ENCODE peak calls at places on chromosomes 11 and 22, in seven cellular contexts. U is endothelial cell, Q is transverse colon, J is spleen, G is progenitor cell of endocrine pancreas, A is astrocyte, R is fibroblast of lung. D is an unnamed sample.

GRCh38 chr22:25327018-25327755 is 107.7 kb downstream of the CRYBB2 start:
- DNase-seq in U (no peak), Q (no peak), G (no peak), J (no peak), A (no peak), R (no peak), D (no peak)

GRCh38 chr11:116073854-116074837 is 569.9 kb upstream of the CADM1 start:
- DNase-seq in Q (no peak), A (peak; percentile 65), R (peak; percentile 70), G (no peak), U (no peak), J (no peak), D (no peak)

GRCh38 chr22:19422440-19423301 is 8.9 kb downstream of the HIRA start:
- DNase-seq in J (peak; percentile 59), U (no peak), R (no peak), A (no peak), G (no peak), Q (no peak), D (no peak)

GRCh38 chr11:129410561-129410960 is 34.9 kb downstream of the BARX2 start:
- DNase-seq in R (no peak), A (no peak), G (no peak), J (no peak), U (no peak), Q (no peak), D (no peak)

GRCh38 chr11:65953471-65953870 is 8.1 kb upstream of the SART1 start:
- DNase-seq in G (no peak), J (no peak), Q (no peak), A (no peak), U (no peak), R (no peak), D (no peak)

GRCh38 chr11:124398924-124399323 is at the start of gene OR8B3:
- DNase-seq in Q (no peak), R (no peak), J (no peak), U (no peak), G (no peak), A (no peak), D (no peak)

GRCh38 chr11:77771135-77771534 is 49.4 kb downstream of the RSF1 start:
- DNase-seq in J (no peak), G (no peak), A (peak; percentile 14), U (no peak), R (peak; percentile 21), Q (no peak), D (no peak)

GRCh38 chr11:105100206-105100605 is 39.4 kb downstream of the CARD18 start:
- DNase-seq in J (no peak), U (no peak), G (no peak), R (no peak), A (no peak), Q (no peak), D (no peak)

GRCh38 chr11:17979770-17980371 is 33.0 kb downstream of the SERGEF start:
- DNase-seq in J (no peak), Q (no peak), G (peak; percentile 22), R (no peak), U (peak; percentile 42), A (no peak), D (no peak)

GRCh38 chr11:848988-849824 is 6.6 kb downstream of the TSPAN4 start:
- DNase-seq in A (no peak), G (peak; percentile 60), Q (no peak), J (no peak), U (peak; percentile 54), R (no peak), D (no peak)

DNA sequence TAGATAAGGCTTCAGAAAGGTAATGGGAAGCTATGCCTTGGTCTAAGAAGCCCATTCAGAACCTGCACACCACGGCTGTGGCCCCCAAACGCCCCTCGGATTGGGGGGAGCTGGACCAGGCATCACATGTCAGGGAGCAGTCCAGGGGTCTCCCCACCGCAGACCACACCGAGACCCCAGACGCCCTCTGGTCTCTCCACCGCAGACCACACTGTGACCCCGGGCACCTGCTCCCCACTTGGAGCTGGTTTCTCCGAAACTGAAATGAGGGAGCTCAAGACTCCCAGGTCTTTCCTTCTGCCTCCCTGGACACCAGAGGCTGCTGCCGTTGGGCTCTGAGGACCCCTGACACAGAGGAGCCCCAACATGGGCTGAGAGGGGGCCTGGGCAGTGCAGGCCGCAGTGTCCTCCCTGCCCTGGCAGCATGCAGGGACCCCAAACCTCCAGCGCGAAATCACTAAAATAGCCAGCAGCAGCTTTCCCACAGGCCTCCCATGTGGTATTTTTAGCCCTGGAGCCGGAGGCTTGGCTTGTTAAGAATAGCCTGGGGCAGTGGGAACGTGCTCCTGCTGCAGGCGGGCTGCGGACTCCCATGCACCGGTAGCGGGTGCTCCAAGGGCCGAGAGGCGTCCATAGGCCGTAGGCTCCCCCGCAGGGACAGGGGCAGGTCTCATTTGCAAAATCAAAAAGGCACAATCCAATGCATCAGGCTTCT is 7.7 kb downstream of the LINC01488 start:
- DNase-seq in R (no peak), A (no peak), Q (no peak), J (peak; percentile 56), U (no peak), G (no peak), D (no peak)
- TF ChIP-seq CTCF in R (no peak), A (no peak), Q (no peak), J (no peak), U (no peak), G (no peak), D (no peak)

GRCh38 chr11:69721745-69722144 is 17.9 kb upstream of the FGF19 start:
- DNase-seq in J (no peak), Q (no peak), G (no peak), U (no peak), A (no peak), R (no peak), D (no peak)
- TF ChIP-seq CTCF in J (no peak), Q (peak; percentile 21), G (peak; percentile 32), U (no peak), A (no peak), R (peak; percentile 32), D (no peak)

GRCh38 chr11:7537260-7537659 is 23.5 kb downstream of the PPFIBP2 start:
- DNase-seq in Q (no peak), G (no peak), U (no peak), R (no peak), A (no peak), J (no peak), D (no peak)

GRCh38 chr11:7538023-7538422 is 24.2 kb downstream of the PPFIBP2 start:
- DNase-seq in R (no peak), G (no peak), Q (no peak), A (no peak), J (no peak), U (no peak), D (no peak)

GRCh38 chr11:7538466-7539454 is 25.0 kb downstream of the PPFIBP2 start:
- DNase-seq in R (no peak), J (no peak), G (no peak), U (no peak), Q (no peak), A (no peak), D (no peak)

GRCh38 chr11:7534030-7534378 is 20.2 kb downstream of the PPFIBP2 start:
- DNase-seq in A (no peak), J (no peak), Q (no peak), G (no peak), R (no peak), U (no peak), D (no peak)

GRCh38 chr11:7536102-7536501 is 22.3 kb downstream of the PPFIBP2 start:
- DNase-seq in J (no peak), G (no peak), A (no peak), R (no peak), U (peak; percentile 22), Q (peak; percentile 35), D (no peak)
- TF ChIP-seq CTCF in J (no peak), G (peak; percentile 39), A (no peak), R (peak; percentile 22), U (no peak), Q (peak; percentile 33), D (no peak)

GRCh38 chr11:83663984-83664383 is 377.8 kb upstream of the CCDC90B start:
- DNase-seq in U (no peak), A (no peak), J (no peak), G (no peak), R (no peak), Q (no peak), D (no peak)
- TF ChIP-seq CTCF in U (no peak), A (no peak), J (no peak), G (no peak), R (no peak), Q (no peak), D (no peak)

GRCh38 chr11:47768090-47768620 is 1.0 kb upstream of the FNBP4 start:
- DNase-seq in R (peak; percentile 68), Q (peak; percentile 72), J (peak; percentile 81), G (no peak), A (peak; percentile 63), U (peak; percentile 22), D (no peak)
- TF ChIP-seq CTCF in R (no peak), Q (no peak), J (no peak), G (no peak), A (no peak), U (no peak), D (no peak)

DNA sequence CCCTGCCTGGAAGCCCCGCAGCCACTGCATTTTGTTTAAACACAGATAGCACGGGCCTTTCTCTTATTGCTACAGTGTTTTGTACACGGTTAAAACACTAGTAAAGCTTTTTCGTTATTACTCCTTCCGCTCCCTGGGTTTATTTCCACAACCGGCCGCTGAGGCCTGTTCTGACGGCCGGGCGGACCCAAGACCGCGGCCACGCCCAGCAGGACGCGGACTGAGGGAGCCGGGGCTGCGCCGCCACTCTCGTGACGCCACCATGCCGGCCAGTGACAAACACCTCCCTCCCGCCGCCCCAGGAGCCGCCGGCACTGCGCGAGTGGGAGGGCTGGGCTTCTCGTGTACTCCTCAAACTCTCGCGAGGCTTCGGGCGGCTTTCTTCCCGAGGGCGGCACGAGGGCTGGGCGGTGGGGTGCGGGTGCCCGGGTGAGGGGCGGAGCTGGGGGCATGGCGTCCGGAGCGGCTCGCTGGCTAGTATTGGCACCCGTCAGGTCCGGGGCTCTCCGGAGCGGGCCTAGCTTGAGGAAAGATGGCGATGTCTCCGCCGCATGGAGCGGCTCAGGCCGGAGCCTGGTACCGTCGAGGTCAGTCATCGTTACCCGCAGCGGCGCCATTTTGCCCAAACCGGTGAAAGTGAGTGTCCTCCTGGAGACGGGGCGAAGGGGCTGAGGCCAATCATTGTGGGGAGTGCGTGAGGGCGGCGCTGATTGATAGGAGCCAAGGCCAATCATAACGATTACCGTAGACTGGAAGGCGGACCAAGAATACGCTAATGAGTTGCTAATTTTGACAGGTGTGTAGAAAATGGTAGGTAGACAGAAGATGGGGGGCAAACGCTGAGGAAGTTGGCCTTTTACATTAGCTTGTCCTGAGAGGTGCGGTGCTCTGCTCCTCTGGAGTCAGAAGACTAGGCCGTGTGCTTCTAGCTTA is at the start of gene SMDT1:
- DNase-seq in J (peak; percentile 100), R (peak; percentile 97), A (peak; percentile 96), Q (peak; percentile 100), U (peak; percentile 97), G (peak; percentile 97), D (peak; percentile 95)
- TF ChIP-seq CTCF in J (no peak), R (no peak), A (no peak), Q (peak; percentile 5), U (no peak), G (no peak), D (no peak)

GRCh38 chr22:35219012-35219411 is 38.3 kb upstream of the HMGXB4 start:
- DNase-seq in R (peak; percentile 73), G (no peak), J (no peak), U (no peak), Q (no peak), A (peak; percentile 67), D (no peak)
- TF ChIP-seq CTCF in R (no peak), G (no peak), J (no peak), U (no peak), Q (no peak), A (no peak), D (no peak)

D was measured in omental fat pad.